ENCODE peak calls at places on chromosome 17, in six cellular contexts. E, Q, M, Y, I and H are unnamed samples.

GRCh38 chr17:6654816-6655731 is 3.5 kb downstream of the C17orf100 start:
- DNase-seq in E (no peak), Q (no peak), Y (no peak), I (no peak), M (peak), H (no peak)

GRCh38 chr17:29625037-29625750 is 2.5 kb upstream of the CORO6 start:
- DNase-seq in M (no peak), Y (no peak), Q (peak), I (no peak), E (no peak), H (no peak)

GRCh38 chr17:144936-145670 is 7.7 kb downstream of the SCGB1C2 start:
- DNase-seq in Q (no peak), I (peak), Y (no peak), M (no peak), E (no peak), H (no peak)

GRCh38 chr17:65503557-65503956 is 57.9 kb downstream of the AXIN2 start:
- DNase-seq in E (no peak), Q (no peak), Y (no peak), I (no peak), M (no peak), H (no peak)

GRCh38 chr17:44733753-44734152 is 25.0 kb upstream of the ADAM11 start:
- DNase-seq in E (no peak), Y (no peak), M (peak), I (peak), Q (no peak), H (no peak)

GRCh38 chr17:50495217-50495823 is 12.9 kb upstream of the MYCBPAP start:
- DNase-seq in Y (no peak), M (no peak), Q (no peak), I (no peak), E (no peak), H (no peak)

GRCh38 chr17:21285164-21286065 is 904 bp downstream of the MAP2K3 start:
- DNase-seq in I (no peak), Y (no peak), M (no peak), E (no peak), Q (peak), H (no peak)

GRCh38 chr17:58560511-58560910 is 46.1 kb upstream of the MTMR4 start:
- DNase-seq in I (no peak), Y (no peak), M (no peak), Q (no peak), E (no peak), H (no peak)

GRCh38 chr17:78384479-78385175 is 6.2 kb downstream of the PGS1 start:
- DNase-seq in M (no peak), E (no peak), Q (no peak), I (no peak), Y (no peak), H (no peak)

GRCh38 chr17:69743091-69743490 is 328.6 kb downstream of the MAP2K6 start:
- DNase-seq in Q (no peak), Y (no peak), M (no peak), I (no peak), E (no peak), H (no peak)

GRCh38 chr17:5299383-5299782 is 17.3 kb downstream of the RABEP1 start:
- DNase-seq in M (no peak), E (no peak), I (no peak), Y (no peak), Q (no peak), H (no peak)

GRCh38 chr17:17605747-17606083 is 14.2 kb upstream of the PEMT start:
- DNase-seq in Q (peak), M (no peak), Y (peak), I (no peak), E (peak), H (no peak)

GRCh38 chr17:46978489-46979022 is 497 bp downstream of the RPRML start:
- DNase-seq in I (no peak), Y (no peak), M (peak), E (no peak), Q (no peak), H (no peak)

GRCh38 chr17:6577686-6578263 is 21.4 kb upstream of the PITPNM3 start:
- DNase-seq in E (no peak), M (no peak), I (no peak), Y (no peak), Q (no peak), H (no peak)

GRCh38 chr17:80071116-80071980 is 30.0 kb upstream of the GAA start:
- DNase-seq in Q (peak), M (no peak), E (no peak), Y (no peak), I (peak), H (no peak)

GRCh38 chr17:49887744-49888360 is 40.0 kb upstream of the TAC4 start:
- DNase-seq in Y (no peak), I (no peak), Q (no peak), E (no peak), M (no peak), H (no peak)

GRCh38 chr17:40062347-40063033 is at the start of gene THRA:
- DNase-seq in Q (no peak), Y (no peak), M (peak), I (peak), E (no peak), H (no peak)

GRCh38 chr17:78991906-78992532 is 12.3 kb upstream of the LGALS3BP start:
- DNase-seq in I (no peak), E (no peak), Q (no peak), M (no peak), Y (no peak), H (no peak)

GRCh38 chr17:35519442-35519841 is 18.0 kb downstream of the SLFN12L start:
- DNase-seq in Q (no peak), Y (no peak), E (no peak), I (no peak), M (no peak), H (no peak)

GRCh38 chr17:41522301-41523224 is 3.9 kb upstream of the KRT15 start:
- DNase-seq in I (no peak), Q (no peak), E (no peak), M (no peak), Y (no peak), H (no peak)

GRCh38 chr17:27478901-27479531 is 22.8 kb downstream of the KSR1 start:
- DNase-seq in E (no peak), M (no peak), Q (no peak), I (no peak), Y (no peak), H (no peak)

GRCh38 chr17:28328325-28328724 is 6.9 kb downstream of the IFT20 start:
- DNase-seq in Y (no peak), M (no peak), E (no peak), Q (no peak), I (no peak), H (no peak)

GRCh38 chr17:49168706-49169105 is 36.1 kb downstream of the B4GALNT2 start:
- DNase-seq in M (no peak), E (no peak), Q (no peak), I (no peak), Y (no peak), H (no peak)

GRCh38 chr17:45222273-45222993 is 748 bp downstream of the FMNL1 start:
- DNase-seq in I (no peak), E (no peak), Q (no peak), M (no peak), Y (no peak), H (no peak)

DNA sequence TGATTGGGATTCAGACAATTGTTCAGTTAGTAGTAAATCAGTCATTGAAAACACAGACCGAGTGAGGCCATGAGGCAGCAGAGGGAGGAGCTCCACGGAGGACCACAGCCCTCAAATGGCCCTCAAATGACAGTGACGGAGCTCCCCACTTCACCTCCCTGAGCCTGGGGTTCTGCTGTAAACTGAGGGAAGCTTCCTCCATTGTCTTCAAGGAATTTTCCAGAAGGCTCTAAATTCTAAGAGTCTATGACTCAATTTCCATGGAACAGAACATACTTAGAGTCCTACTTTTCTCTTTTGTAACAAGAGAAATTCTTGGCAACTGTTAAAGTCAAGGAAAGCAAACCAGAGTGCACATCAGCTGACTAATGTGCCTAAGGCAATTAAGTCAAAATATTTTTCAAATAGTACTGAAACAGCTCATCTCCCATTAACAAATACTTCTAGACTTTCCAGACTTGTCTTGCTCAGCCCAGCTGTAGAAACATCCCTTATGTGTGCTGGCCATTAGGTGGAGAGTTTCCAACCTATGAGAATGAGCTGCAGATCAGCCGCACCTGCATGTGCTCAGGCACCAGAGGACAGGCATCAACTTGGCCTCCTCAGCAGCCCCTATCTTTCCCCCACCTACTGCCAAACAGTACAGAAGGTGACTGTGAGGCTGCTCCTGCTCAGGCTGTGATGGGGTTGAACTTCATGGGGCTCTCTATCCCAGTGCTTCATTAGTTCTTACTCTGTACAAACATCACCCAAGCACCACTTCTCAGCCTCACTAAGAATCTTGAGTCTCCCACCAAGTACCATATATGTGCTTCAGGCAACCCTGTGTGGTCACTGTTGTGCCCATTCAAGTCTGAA is 32.3 kb downstream of the TEX2 start:
- DNase-seq in Y (peak), M (no peak), Q (peak), E (peak), I (no peak), H (no peak)
- TF ChIP-seq CTCF in Y (no peak), M (no peak), Q (no peak), E (peak), I (no peak), H (no peak)

GRCh38 chr17:73952498-73953205 is 250.8 kb upstream of the RPL38 start:
- DNase-seq in M (peak), Y (no peak), I (peak), Q (no peak), E (no peak), H (no peak)
- TF ChIP-seq CTCF in M (peak), Y (no peak), I (peak), Q (no peak), E (no peak), H (no peak)

DNA sequence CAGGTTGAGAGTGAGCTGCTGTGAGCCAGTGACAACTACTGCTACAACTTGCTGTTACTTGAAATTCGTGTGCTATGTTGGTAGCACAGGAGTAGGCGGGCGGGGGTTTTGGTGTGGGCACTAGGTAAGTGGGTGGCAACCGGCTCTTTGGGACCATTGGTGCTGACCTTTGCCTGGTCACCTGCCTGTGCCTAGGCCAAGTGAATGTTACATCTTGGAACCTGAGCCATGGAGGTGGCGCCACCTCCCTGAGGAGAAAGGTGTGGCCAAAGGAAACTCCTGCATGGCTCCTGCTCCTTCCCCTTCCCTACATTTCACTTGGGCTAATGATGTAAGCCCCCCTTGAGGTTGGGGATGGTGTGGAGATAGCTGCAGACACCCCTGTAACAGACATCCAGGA is 25.4 kb upstream of the ARHGAP23 start:
- DNase-seq in Q (no peak), Y (no peak), M (no peak), I (no peak), E (no peak), H (no peak)
- TF ChIP-seq CTCF in Q (no peak), Y (peak), M (no peak), I (no peak), E (no peak), H (no peak)

DNA sequence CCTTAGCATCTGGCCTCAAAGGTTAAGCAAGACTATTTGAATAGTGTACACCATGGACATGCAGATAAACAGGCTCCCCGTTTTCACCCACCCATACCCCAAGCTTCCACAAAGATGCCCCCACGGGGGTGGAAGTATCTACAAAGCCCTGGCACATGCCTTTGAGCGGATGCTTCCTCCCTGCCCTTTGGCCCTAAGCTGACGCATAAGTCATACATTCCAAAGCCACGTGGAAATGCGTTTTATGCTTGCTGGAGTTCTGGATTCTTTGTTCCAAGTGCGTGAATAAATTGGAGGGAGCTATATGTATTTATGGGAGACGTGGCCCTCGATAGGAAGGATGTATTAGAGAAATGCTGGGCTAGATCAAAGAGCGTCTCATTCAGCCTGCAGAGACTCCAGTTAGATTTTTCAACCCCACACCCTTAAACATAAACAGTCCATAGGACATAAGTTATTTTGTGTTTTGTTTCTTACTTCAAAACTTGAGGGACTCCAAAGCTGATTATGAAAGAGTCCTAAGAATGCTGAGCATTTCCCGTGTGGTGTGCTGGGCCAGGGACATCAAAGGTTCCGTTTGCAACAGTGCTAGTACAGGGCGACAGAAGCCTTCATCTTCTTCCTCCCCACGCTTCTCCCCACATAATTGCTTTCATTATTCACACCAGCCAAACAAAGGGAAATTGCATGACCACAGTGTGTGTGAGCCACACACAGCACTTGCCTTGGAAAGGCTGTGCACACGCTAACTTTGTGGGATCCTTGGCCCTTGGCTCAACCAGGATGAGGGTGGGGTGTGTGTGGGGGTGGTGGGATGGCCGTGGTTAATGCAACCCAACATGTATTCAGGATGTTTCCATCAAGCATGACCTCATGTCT is 73.6 kb downstream of the WIPI1 start:
- DNase-seq in Q (peak), I (no peak), E (peak), Y (peak), M (no peak), H (no peak)
- TF ChIP-seq CTCF in Q (no peak), I (no peak), E (no peak), Y (no peak), M (no peak), H (no peak)

DNA sequence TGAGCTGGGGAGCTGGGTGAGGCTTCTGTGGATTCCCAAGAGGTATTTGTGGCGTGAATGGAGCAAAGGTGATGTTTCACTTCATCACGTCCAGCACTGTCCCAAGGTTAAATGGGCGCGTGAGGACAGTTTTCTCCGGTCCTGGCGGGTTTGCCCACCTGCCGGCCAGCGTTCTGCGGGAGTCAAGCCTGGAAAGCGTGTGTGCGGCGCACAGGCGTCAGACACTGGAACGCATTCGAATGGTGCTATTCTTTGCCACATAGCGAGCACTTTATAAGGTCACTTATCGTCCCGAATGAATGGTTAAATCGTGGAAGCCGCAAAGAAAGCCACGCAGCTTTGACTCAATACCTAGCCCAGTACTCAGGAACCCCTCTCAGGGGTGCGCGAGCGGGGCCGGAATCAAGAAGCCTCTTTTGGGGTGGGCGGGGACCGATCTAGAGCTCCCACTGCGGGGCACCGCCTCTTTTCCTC is 446 bp upstream of the PSMD11 start:
- DNase-seq in Y (no peak), Q (no peak), M (no peak), I (no peak), E (no peak), H (no peak)
- TF ChIP-seq CTCF in Y (no peak), Q (no peak), M (peak), I (no peak), E (no peak), H (no peak)

GRCh38 chr17:74986206-74986576 is 1.2 kb upstream of the CDR2L start:
- DNase-seq in Y (no peak), M (no peak), Q (no peak), I (no peak), E (no peak), H (no peak)

GRCh38 chr17:74981318-74981978 is 6.0 kb upstream of the CDR2L start:
- DNase-seq in I (no peak), E (no peak), Y (no peak), Q (no peak), M (no peak), H (no peak)

GRCh38 chr17:74979408-74980146 is 7.0 kb upstream of the HID1 start:
- DNase-seq in M (no peak), Y (no peak), Q (no peak), E (no peak), I (no peak), H (no peak)

GRCh38 chr17:74978240-74978639 is 5.7 kb upstream of the HID1 start:
- DNase-seq in E (no peak), Q (no peak), Y (no peak), M (no peak), I (no peak), H (no peak)

GRCh38 chr17:74981979-74982662 is 5.3 kb upstream of the CDR2L start:
- DNase-seq in E (no peak), Y (no peak), M (peak), I (peak), Q (peak), H (no peak)
- TF ChIP-seq CTCF in E (no peak), Y (no peak), M (no peak), I (peak), Q (no peak), H (no peak)